ENCODE peak calls at places on chromosomes 6 and 20, in seven cellular contexts. R is glutamatergic neuron, J is BE2C, H is ovary, G is cardiac muscle cell, N is endodermal cell, F is left lung. A is an unnamed sample.

GRCh38 chr6:161598896-161599295 is 325.0 kb upstream of the AGPAT4 start:
- DNase-seq in G (no peak), F (no peak), H (no peak), N (no peak), R (no peak), J (no peak), A (no peak)

GRCh38 chr20:37863289-37863688 is 39.6 kb upstream of the VSTM2L start:
- DNase-seq in F (no peak), J (no peak), R (no peak), N (no peak), G (no peak), H (no peak), A (no peak)

GRCh38 chr6:143941852-143942627 is 66.0 kb downstream of the PLAGL1 start:
- DNase-seq in R (peak), N (peak), F (peak), G (peak), J (peak), H (peak), A (peak)

GRCh38 chr6:111418971-111419693 is 63.9 kb downstream of the REV3L start:
- DNase-seq in N (no peak), F (no peak), R (no peak), J (no peak), H (no peak), G (peak), A (no peak)

GRCh38 chr6:10720229-10720959 is 2.5 kb upstream of the TMEM14C start:
- DNase-seq in J (peak), H (peak), N (no peak), G (peak), F (peak), R (no peak), A (no peak)

GRCh38 chr6:30928677-30929076 is 3.3 kb downstream of the SFTA2 start:
- DNase-seq in H (no peak), G (no peak), F (no peak), N (no peak), J (no peak), R (no peak), A (no peak)

GRCh38 chr6:34696739-34697543 is at the start of gene ILRUN:
- DNase-seq in F (peak), G (peak), H (peak), J (peak), R (peak), N (peak), A (peak)

GRCh38 chr20:48002517-48002970 is 217.3 kb upstream of the SULF2 start:
- DNase-seq in R (no peak), N (no peak), H (no peak), F (no peak), J (no peak), G (peak), A (no peak)

GRCh38 chr6:150325093-150325772 is 43.6 kb upstream of the IYD start:
- DNase-seq in H (no peak), J (no peak), F (peak), R (no peak), N (no peak), G (no peak), A (no peak)

GRCh38 chr6:31813463-31813849 is 1.6 kb downstream of the HSPA1L start:
- DNase-seq in F (no peak), J (no peak), H (no peak), G (no peak), N (no peak), R (no peak), A (no peak)

GRCh38 chr6:104509355-104509754 is 350.4 kb downstream of the HACE1 start:
- DNase-seq in F (no peak), J (no peak), G (no peak), H (no peak), R (no peak), N (no peak), A (no peak)

GRCh38 chr6:45718901-45719300 is 296.8 kb downstream of the CLIC5 start:
- DNase-seq in J (no peak), N (no peak), H (no peak), G (no peak), R (no peak), F (no peak), A (no peak)

GRCh38 chr6:101926149-101926925 is 532.8 kb downstream of the GRIK2 start:
- DNase-seq in G (no peak), N (no peak), H (no peak), R (no peak), F (no peak), J (no peak), A (no peak)

GRCh38 chr6:142945446-142946180 is 637 bp upstream of the HIVEP2 start:
- DNase-seq in N (peak), R (peak), H (no peak), F (peak), J (peak), G (no peak), A (peak)

GRCh38 chr20:41701596-41702350 is 83.6 kb upstream of the CHD6 start:
- DNase-seq in J (no peak), N (peak), R (no peak), H (no peak), F (no peak), G (no peak), A (no peak)

GRCh38 chr6:140078552-140079126 is 704.2 kb upstream of the CITED2 start:
- DNase-seq in F (no peak), H (no peak), R (no peak), G (peak), J (no peak), N (no peak), A (no peak)

GRCh38 chr6:101716387-101716786 is 322.9 kb downstream of the GRIK2 start:
- DNase-seq in G (no peak), R (no peak), N (peak), H (no peak), F (no peak), J (no peak), A (no peak)

GRCh38 chr6:4936681-4937041 is 67.2 kb downstream of the RPP40 start:
- DNase-seq in F (no peak), G (peak), J (no peak), H (no peak), N (no peak), R (no peak), A (no peak)

GRCh38 chr6:14211596-14211961 is 94.0 kb downstream of the CD83 start:
- DNase-seq in F (peak), R (peak), G (peak), J (peak), N (peak), H (peak), A (peak)

GRCh38 chr6:139508023-139508422 is 133.6 kb upstream of the CITED2 start:
- DNase-seq in F (no peak), G (peak), N (no peak), J (no peak), H (no peak), R (no peak), A (no peak)

GRCh38 chr20:31602779-31603441 is 2.2 kb upstream of the ID1 start:
- DNase-seq in J (peak), G (peak), N (peak), R (no peak), H (no peak), F (no peak), A (no peak)

GRCh38 chr6:64985726-64986125 is 721.3 kb downstream of the EYS start:
- DNase-seq in R (no peak), J (peak), G (no peak), F (no peak), N (no peak), H (no peak), A (no peak)
- TF ChIP-seq CTCF in R (no peak), J (peak), G (no peak), F (no peak), N (peak), H (no peak), A (no peak)

GRCh38 chr6:9100869-9101575 is 665.7 kb upstream of the SLC35B3 start:
- DNase-seq in H (no peak), G (no peak), J (no peak), F (no peak), R (no peak), N (no peak), A (no peak)

GRCh38 chr6:9101920-9102319 is 666.6 kb upstream of the SLC35B3 start:
- DNase-seq in R (no peak), G (no peak), F (no peak), H (no peak), N (no peak), J (no peak), A (no peak)

DNA sequence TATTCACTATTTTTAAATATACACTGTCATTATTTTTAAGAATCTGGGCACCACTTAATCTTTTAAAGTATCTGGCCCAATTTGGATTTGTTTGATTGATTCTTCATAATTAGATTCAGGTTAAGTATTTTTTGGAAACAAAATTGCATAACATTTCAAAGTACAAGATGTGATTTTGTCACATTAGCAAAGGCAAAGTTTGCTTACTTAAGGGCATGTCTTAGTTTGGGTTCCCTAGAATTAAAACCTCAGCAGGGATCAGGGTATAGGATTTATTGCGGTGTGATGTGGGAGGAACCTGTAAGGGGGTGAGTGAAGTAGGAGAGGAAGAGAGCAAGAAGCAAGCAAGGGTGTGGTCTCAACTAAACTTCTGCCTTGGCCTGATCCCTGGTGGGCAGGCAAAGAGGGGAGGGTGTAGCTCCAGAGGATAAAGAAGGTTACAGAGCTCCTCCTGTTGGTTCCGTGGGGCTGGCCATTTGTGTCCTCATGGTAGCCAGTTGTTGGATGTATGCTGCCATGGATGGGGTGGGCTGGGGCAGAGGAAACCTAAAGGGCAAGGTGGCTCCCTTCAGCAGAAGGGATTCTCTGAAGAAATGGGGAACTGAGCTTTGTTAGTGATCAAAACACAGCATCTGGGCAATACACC is 668.7 kb upstream of the SLC35B3 start:
- DNase-seq in R (no peak), N (peak), H (no peak), F (no peak), J (no peak), G (no peak), A (no peak)
- TF ChIP-seq CTCF in R (no peak), N (peak), H (no peak), F (no peak), J (no peak), G (no peak), A (no peak)

DNA sequence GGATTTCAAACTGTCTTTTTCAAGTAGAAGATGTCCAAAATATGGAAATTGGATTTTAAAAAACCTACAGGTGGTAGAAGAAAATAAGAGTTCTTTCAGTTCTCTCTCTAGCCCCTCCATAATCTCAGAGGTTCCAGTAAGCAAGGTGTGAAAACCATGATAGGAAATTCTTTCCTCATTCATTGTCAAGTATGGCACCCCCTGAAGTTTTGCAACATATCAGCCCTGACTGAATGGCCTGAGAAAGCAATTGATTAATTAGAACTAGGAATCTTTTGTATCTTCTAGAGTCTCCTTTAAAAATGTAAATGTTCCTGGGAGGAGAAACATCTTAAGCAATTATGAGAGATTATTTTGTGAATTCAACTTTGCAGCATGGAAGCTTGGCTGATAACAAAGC is 198.7 kb upstream of the STXBP5 start:
- DNase-seq in H (no peak), J (peak), F (no peak), R (no peak), G (no peak), N (peak), A (no peak)
- TF ChIP-seq CTCF in H (no peak), J (peak), F (no peak), R (no peak), G (no peak), N (peak), A (no peak)

DNA sequence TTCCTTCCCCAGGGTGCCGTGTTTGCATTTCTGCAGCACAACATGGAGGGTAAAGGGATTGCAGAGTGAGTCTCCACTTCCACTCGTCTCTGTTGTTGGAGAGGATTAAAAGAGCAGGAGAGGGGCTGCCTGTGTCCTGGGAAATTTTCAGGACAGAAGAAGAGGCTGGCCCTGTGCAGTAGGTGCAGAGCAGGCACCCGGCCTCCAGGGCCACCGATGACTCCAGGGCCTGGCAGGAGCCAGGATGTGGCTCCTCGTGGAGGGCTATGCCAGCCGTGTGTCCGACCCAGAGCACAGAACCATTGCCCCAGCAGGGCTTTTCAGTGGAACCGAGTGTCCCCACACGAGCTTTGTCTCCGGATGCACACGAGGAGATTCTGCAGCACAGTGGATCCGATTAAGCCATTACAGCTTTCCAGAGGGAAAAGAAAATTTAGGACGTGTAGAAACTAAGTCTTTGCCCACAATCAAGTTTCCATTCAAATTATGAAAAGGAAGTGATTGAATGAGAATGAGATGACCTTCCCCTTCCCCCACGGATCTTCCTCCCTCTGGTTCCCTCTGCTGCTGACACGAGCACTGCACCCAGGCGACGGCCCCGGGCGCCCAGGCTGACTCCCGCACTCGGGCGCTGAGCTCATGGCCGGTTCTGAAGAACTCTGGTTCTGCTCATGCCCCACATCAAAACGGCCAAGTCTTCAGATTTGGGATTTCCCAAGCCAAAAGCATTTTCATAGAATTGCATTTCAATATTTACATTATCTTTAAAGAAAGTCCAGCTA is 43.1 kb upstream of the UNC93A start:
- DNase-seq in F (no peak), H (no peak), G (no peak), R (no peak), N (peak), J (no peak), A (no peak)
- TF ChIP-seq CTCF in F (no peak), H (no peak), G (no peak), R (peak), N (peak), J (no peak), A (no peak)

DNA sequence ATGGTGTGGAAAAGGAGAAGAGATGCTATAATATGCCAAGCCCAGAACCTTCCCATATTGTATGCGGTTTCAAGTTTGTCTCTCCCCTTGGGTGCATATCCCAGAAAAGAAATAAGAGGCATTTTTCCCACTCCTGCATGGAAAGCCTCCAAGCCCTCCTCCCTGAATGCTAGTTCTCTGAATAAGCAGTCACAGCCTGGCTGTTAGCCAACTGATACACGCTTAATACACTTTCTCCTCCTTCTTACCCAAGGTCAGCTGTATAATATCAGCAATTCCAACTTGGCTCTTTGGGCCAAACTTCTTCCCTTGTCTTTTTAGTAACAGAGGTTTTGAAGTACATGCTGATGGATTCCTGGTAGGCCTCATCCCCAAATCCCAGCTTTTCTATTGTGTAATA is 440.1 kb downstream of the EPHA7 start:
- DNase-seq in N (no peak), H (no peak), R (no peak), J (no peak), F (no peak), G (peak), A (no peak)
- TF ChIP-seq CTCF in N (no peak), H (no peak), R (no peak), J (no peak), F (no peak), G (no peak), A (no peak)

DNA sequence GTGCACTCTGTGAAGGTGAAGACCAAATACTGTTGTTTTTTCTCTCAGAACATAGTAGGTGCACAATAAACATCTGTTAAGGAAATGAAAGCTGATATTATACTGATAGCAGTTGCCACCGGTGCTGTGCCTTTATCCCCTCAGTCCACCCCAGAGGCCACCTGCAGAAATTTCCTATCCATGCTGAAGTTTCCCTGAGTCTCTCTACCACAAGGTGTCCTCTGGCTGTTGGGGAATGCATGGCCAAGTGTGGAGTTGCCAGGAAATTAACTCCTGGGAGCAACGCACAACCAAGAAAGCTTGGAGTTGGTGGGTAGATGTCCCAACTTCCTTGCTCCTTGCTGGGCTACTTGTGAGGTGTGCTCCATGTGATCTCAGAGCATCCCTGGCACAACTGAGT is 114.2 kb downstream of the LAMP5 start:
- DNase-seq in F (no peak), R (no peak), H (no peak), N (no peak), G (no peak), J (no peak), A (no peak)
- TF ChIP-seq CTCF in F (no peak), R (no peak), H (no peak), N (peak), G (no peak), J (peak), A (no peak)

GRCh38 chr6:132023490-132023889 is 72.3 kb upstream of the CCN2 start:
- DNase-seq in J (no peak), G (no peak), N (peak), R (no peak), F (no peak), H (no peak), A (no peak)
- TF ChIP-seq CTCF in J (no peak), G (no peak), N (peak), R (no peak), F (no peak), H (no peak), A (no peak)

DNA sequence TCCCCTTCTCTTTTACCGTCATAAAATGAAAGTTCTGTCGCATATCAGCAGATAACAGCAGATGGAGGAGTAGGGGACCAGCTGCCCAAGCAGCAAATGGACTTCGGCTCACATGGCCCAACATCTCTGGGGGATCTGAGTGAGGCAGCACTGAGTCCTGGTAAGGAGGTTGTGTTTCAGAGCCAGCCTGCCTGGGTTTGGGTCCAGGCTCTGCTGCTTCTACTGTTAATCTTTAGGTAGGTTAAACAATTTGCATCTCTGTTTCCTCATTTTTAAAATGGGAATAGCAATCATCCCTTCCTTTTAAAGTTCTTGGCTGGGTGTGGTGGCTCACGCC is 193.6 kb downstream of the DOK5 start:
- DNase-seq in F (no peak), G (no peak), N (no peak), H (no peak), R (peak), J (no peak), A (no peak)
- TF ChIP-seq CTCF in F (no peak), G (no peak), N (no peak), H (no peak), R (no peak), J (no peak), A (no peak)

GRCh38 chr6:108127826-108128225 is 38.0 kb upstream of the NR2E1 start:
- DNase-seq in N (no peak), H (no peak), F (no peak), J (no peak), R (no peak), G (no peak), A (no peak)

GRCh38 chr6:108132863-108133262 is 33.0 kb upstream of the NR2E1 start:
- DNase-seq in H (no peak), N (peak), R (no peak), F (no peak), J (no peak), G (no peak), A (no peak)

GRCh38 chr6:108134213-108134973 is 31.4 kb upstream of the NR2E1 start:
- DNase-seq in H (no peak), R (peak), G (no peak), F (no peak), N (peak), J (no peak), A (no peak)

DNA sequence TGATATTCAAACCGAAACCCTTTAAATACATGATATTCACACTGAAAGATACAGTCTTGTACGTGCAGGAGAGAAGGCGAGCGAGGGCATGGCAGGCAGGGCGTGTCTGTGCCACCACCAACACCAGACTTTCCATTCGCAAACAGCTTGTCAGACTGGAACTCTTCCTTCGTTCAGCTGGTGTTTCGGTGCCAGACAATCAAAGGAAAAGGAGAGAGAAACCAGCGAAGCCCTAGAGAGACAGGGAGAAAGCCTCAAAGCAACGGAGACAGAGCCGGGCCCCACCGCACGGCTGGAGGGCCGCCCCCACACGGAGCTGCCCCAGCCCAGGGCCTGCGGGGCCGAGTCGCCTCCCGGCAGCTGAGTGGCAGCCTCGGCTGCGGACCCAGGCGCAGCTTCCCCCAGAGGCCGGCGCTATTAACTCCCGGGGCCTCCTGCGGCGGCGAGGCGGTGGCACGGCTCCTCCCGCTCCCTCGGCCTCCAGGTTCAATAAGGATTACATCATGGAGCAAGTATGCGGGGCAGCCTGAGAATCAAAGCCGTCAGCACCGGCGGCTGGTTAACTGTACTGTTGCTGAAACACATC is 32.1 kb upstream of the NR2E1 start:
- DNase-seq in H (peak), G (peak), R (peak), N (peak), F (peak), J (peak), A (no peak)
- TF ChIP-seq CTCF in H (no peak), G (no peak), R (no peak), N (no peak), F (no peak), J (peak), A (no peak)

GRCh38 chr20:2816583-2817340 is 598 bp downstream of the TMEM239 start:
- DNase-seq in H (no peak), N (peak), J (no peak), G (no peak), F (no peak), R (no peak), A (no peak)
- TF ChIP-seq CTCF in H (no peak), N (peak), J (no peak), G (peak), F (no peak), R (no peak), A (no peak)

A was measured in dorsolateral prefrontal cortex.